ENCODE peak calls at places on chromosomes 1 and 21, in ten cellular contexts. One of them, this sample, is unnamed.

GRCh38 chr1:59272507-59272906 is 24.4 kb upstream of the FGGY start:
- DNase-seq in activated CD4-positive, CD25-positive, alpha-beta regulatory T cell treated with anti-CD3 and anti-CD28 coated beads, Interleukin-2, amount 50 U/mL, for 16 hours: no peak
- DNase-seq in nephron progenitor cell: no peak
- DNase-seq in A549: no peak
- DNase-seq in chondrocyte: no peak
- DNase-seq in cardiac fibroblast: peak
- DNase-seq in Right ventricle myocardium superior: no peak
- DNase-seq in HCEC 1CT: peak
- DNase-seq in astrocyte of the spinal cord: peak
- DNase-seq in OCI-LY7: no peak
- DNase-seq in this sample: no peak

GRCh38 chr21:35578831-35579470 is 481.4 kb downstream of the SETD4 start:
- DNase-seq in activated CD4-positive, CD25-positive, alpha-beta regulatory T cell treated with anti-CD3 and anti-CD28 coated beads, Interleukin-2, amount 50 U/mL, for 16 hours: no peak
- DNase-seq in nephron progenitor cell: no peak
- DNase-seq in A549: no peak
- DNase-seq in chondrocyte: no peak
- DNase-seq in cardiac fibroblast: peak
- DNase-seq in Right ventricle myocardium superior: no peak
- DNase-seq in HCEC 1CT: peak
- DNase-seq in astrocyte of the spinal cord: peak
- DNase-seq in OCI-LY7: no peak
- DNase-seq in this sample: no peak

GRCh38 chr1:242349636-242350035 is 174.9 kb downstream of the PLD5 start:
- DNase-seq in activated CD4-positive, CD25-positive, alpha-beta regulatory T cell treated with anti-CD3 and anti-CD28 coated beads, Interleukin-2, amount 50 U/mL, for 16 hours: no peak
- DNase-seq in nephron progenitor cell: no peak
- DNase-seq in A549: no peak
- DNase-seq in chondrocyte: no peak
- DNase-seq in cardiac fibroblast: no peak
- DNase-seq in Right ventricle myocardium superior: no peak
- DNase-seq in HCEC 1CT: no peak
- DNase-seq in astrocyte of the spinal cord: no peak
- DNase-seq in OCI-LY7: no peak
- DNase-seq in this sample: no peak

GRCh38 chr21:41327753-41328152 is 11.2 kb downstream of the FAM3B start:
- DNase-seq in activated CD4-positive, CD25-positive, alpha-beta regulatory T cell treated with anti-CD3 and anti-CD28 coated beads, Interleukin-2, amount 50 U/mL, for 16 hours: no peak
- DNase-seq in nephron progenitor cell: no peak
- DNase-seq in A549: no peak
- DNase-seq in chondrocyte: no peak
- DNase-seq in cardiac fibroblast: no peak
- DNase-seq in Right ventricle myocardium superior: no peak
- DNase-seq in HCEC 1CT: no peak
- DNase-seq in astrocyte of the spinal cord: no peak
- DNase-seq in OCI-LY7: no peak
- DNase-seq in this sample: no peak

GRCh38 chr1:37765937-37766664 is 1.2 kb upstream of the EPHA10 start:
- DNase-seq in activated CD4-positive, CD25-positive, alpha-beta regulatory T cell treated with anti-CD3 and anti-CD28 coated beads, Interleukin-2, amount 50 U/mL, for 16 hours: no peak
- DNase-seq in nephron progenitor cell: no peak
- DNase-seq in A549: no peak
- DNase-seq in chondrocyte: no peak
- DNase-seq in cardiac fibroblast: no peak
- DNase-seq in Right ventricle myocardium superior: no peak
- DNase-seq in HCEC 1CT: no peak
- DNase-seq in astrocyte of the spinal cord: no peak
- DNase-seq in OCI-LY7: peak
- DNase-seq in this sample: no peak

GRCh38 chr1:150109567-150109966 is 40.1 kb upstream of the PLEKHO1 start:
- DNase-seq in activated CD4-positive, CD25-positive, alpha-beta regulatory T cell treated with anti-CD3 and anti-CD28 coated beads, Interleukin-2, amount 50 U/mL, for 16 hours: no peak
- DNase-seq in nephron progenitor cell: no peak
- DNase-seq in A549: no peak
- DNase-seq in chondrocyte: no peak
- DNase-seq in cardiac fibroblast: no peak
- DNase-seq in Right ventricle myocardium superior: no peak
- DNase-seq in HCEC 1CT: no peak
- DNase-seq in astrocyte of the spinal cord: no peak
- DNase-seq in OCI-LY7: no peak
- DNase-seq in this sample: no peak

GRCh38 chr1:117606608-117607261 is 887 bp downstream of the TENT5C start:
- DNase-seq in activated CD4-positive, CD25-positive, alpha-beta regulatory T cell treated with anti-CD3 and anti-CD28 coated beads, Interleukin-2, amount 50 U/mL, for 16 hours: peak
- DNase-seq in nephron progenitor cell: peak
- DNase-seq in A549: no peak
- DNase-seq in chondrocyte: no peak
- DNase-seq in cardiac fibroblast: peak
- DNase-seq in Right ventricle myocardium superior: peak
- DNase-seq in HCEC 1CT: peak
- DNase-seq in astrocyte of the spinal cord: peak
- DNase-seq in OCI-LY7: peak
- DNase-seq in this sample: peak

GRCh38 chr1:1403543-1404112 is 3.5 kb downstream of the MRPL20 start:
- DNase-seq in activated CD4-positive, CD25-positive, alpha-beta regulatory T cell treated with anti-CD3 and anti-CD28 coated beads, Interleukin-2, amount 50 U/mL, for 16 hours: no peak
- DNase-seq in nephron progenitor cell: no peak
- DNase-seq in A549: no peak
- DNase-seq in chondrocyte: no peak
- DNase-seq in cardiac fibroblast: no peak
- DNase-seq in Right ventricle myocardium superior: no peak
- DNase-seq in HCEC 1CT: no peak
- DNase-seq in astrocyte of the spinal cord: no peak
- DNase-seq in OCI-LY7: no peak
- DNase-seq in this sample: no peak

GRCh38 chr1:163538682-163539081 is 216.9 kb downstream of the NUF2 start:
- DNase-seq in activated CD4-positive, CD25-positive, alpha-beta regulatory T cell treated with anti-CD3 and anti-CD28 coated beads, Interleukin-2, amount 50 U/mL, for 16 hours: no peak
- DNase-seq in nephron progenitor cell: no peak
- DNase-seq in A549: no peak
- DNase-seq in chondrocyte: no peak
- DNase-seq in cardiac fibroblast: no peak
- DNase-seq in Right ventricle myocardium superior: no peak
- DNase-seq in HCEC 1CT: no peak
- DNase-seq in astrocyte of the spinal cord: no peak
- DNase-seq in OCI-LY7: no peak
- DNase-seq in this sample: no peak

GRCh38 chr1:53066433-53066832 is 4.4 kb downstream of the PODN start:
- DNase-seq in activated CD4-positive, CD25-positive, alpha-beta regulatory T cell treated with anti-CD3 and anti-CD28 coated beads, Interleukin-2, amount 50 U/mL, for 16 hours: no peak
- DNase-seq in nephron progenitor cell: no peak
- DNase-seq in A549: no peak
- DNase-seq in chondrocyte: peak
- DNase-seq in cardiac fibroblast: no peak
- DNase-seq in Right ventricle myocardium superior: peak
- DNase-seq in HCEC 1CT: no peak
- DNase-seq in astrocyte of the spinal cord: no peak
- DNase-seq in OCI-LY7: no peak
- DNase-seq in this sample: no peak

GRCh38 chr21:24255591-24255990 is 1351.7 kb downstream of the MRPL39 start:
- DNase-seq in activated CD4-positive, CD25-positive, alpha-beta regulatory T cell treated with anti-CD3 and anti-CD28 coated beads, Interleukin-2, amount 50 U/mL, for 16 hours: no peak
- DNase-seq in nephron progenitor cell: no peak
- DNase-seq in A549: no peak
- DNase-seq in chondrocyte: no peak
- DNase-seq in cardiac fibroblast: no peak
- DNase-seq in Right ventricle myocardium superior: no peak
- DNase-seq in HCEC 1CT: no peak
- DNase-seq in astrocyte of the spinal cord: no peak
- DNase-seq in OCI-LY7: no peak
- DNase-seq in this sample: no peak

GRCh38 chr1:164961714-164962113 is 394.8 kb downstream of the LMX1A start:
- DNase-seq in activated CD4-positive, CD25-positive, alpha-beta regulatory T cell treated with anti-CD3 and anti-CD28 coated beads, Interleukin-2, amount 50 U/mL, for 16 hours: no peak
- DNase-seq in nephron progenitor cell: no peak
- DNase-seq in A549: no peak
- DNase-seq in chondrocyte: no peak
- DNase-seq in cardiac fibroblast: no peak
- DNase-seq in Right ventricle myocardium superior: no peak
- DNase-seq in HCEC 1CT: no peak
- DNase-seq in astrocyte of the spinal cord: no peak
- DNase-seq in OCI-LY7: no peak
- DNase-seq in this sample: no peak

GRCh38 chr1:93180723-93181613 is at the start of gene CCDC18:
- DNase-seq in activated CD4-positive, CD25-positive, alpha-beta regulatory T cell treated with anti-CD3 and anti-CD28 coated beads, Interleukin-2, amount 50 U/mL, for 16 hours: peak
- DNase-seq in nephron progenitor cell: no peak
- DNase-seq in A549: no peak
- DNase-seq in chondrocyte: no peak
- DNase-seq in cardiac fibroblast: peak
- DNase-seq in Right ventricle myocardium superior: no peak
- DNase-seq in HCEC 1CT: peak
- DNase-seq in astrocyte of the spinal cord: no peak
- DNase-seq in OCI-LY7: peak
- DNase-seq in this sample: peak

GRCh38 chr1:109266965-109267364 is 16.0 kb downstream of the PSRC1 start:
- DNase-seq in activated CD4-positive, CD25-positive, alpha-beta regulatory T cell treated with anti-CD3 and anti-CD28 coated beads, Interleukin-2, amount 50 U/mL, for 16 hours: no peak
- DNase-seq in nephron progenitor cell: no peak
- DNase-seq in A549: no peak
- DNase-seq in chondrocyte: no peak
- DNase-seq in cardiac fibroblast: peak
- DNase-seq in Right ventricle myocardium superior: no peak
- DNase-seq in HCEC 1CT: peak
- DNase-seq in astrocyte of the spinal cord: peak
- DNase-seq in OCI-LY7: no peak
- DNase-seq in this sample: no peak

GRCh38 chr1:226638608-226639007 is 90.0 kb downstream of the STUM start:
- DNase-seq in activated CD4-positive, CD25-positive, alpha-beta regulatory T cell treated with anti-CD3 and anti-CD28 coated beads, Interleukin-2, amount 50 U/mL, for 16 hours: no peak
- DNase-seq in nephron progenitor cell: no peak
- DNase-seq in A549: no peak
- DNase-seq in chondrocyte: peak
- DNase-seq in cardiac fibroblast: no peak
- DNase-seq in Right ventricle myocardium superior: peak
- DNase-seq in HCEC 1CT: no peak
- DNase-seq in astrocyte of the spinal cord: no peak
- DNase-seq in OCI-LY7: no peak
- DNase-seq in this sample: no peak

GRCh38 chr1:230855886-230856285 is 12.4 kb downstream of the C1orf198 start:
- DNase-seq in activated CD4-positive, CD25-positive, alpha-beta regulatory T cell treated with anti-CD3 and anti-CD28 coated beads, Interleukin-2, amount 50 U/mL, for 16 hours: no peak
- DNase-seq in nephron progenitor cell: no peak
- DNase-seq in A549: no peak
- DNase-seq in chondrocyte: no peak
- DNase-seq in cardiac fibroblast: peak
- DNase-seq in Right ventricle myocardium superior: no peak
- DNase-seq in HCEC 1CT: no peak
- DNase-seq in astrocyte of the spinal cord: peak
- DNase-seq in OCI-LY7: no peak
- DNase-seq in this sample: no peak

GRCh38 chr1:184254849-184255248 is 132.0 kb upstream of the C1orf21 start:
- DNase-seq in activated CD4-positive, CD25-positive, alpha-beta regulatory T cell treated with anti-CD3 and anti-CD28 coated beads, Interleukin-2, amount 50 U/mL, for 16 hours: no peak
- DNase-seq in nephron progenitor cell: no peak
- DNase-seq in A549: no peak
- DNase-seq in chondrocyte: no peak
- DNase-seq in cardiac fibroblast: no peak
- DNase-seq in Right ventricle myocardium superior: no peak
- DNase-seq in HCEC 1CT: no peak
- DNase-seq in astrocyte of the spinal cord: no peak
- DNase-seq in OCI-LY7: no peak
- DNase-seq in this sample: no peak

GRCh38 chr1:235663628-235664027 is 14.0 kb upstream of the GNG4 start:
- DNase-seq in activated CD4-positive, CD25-positive, alpha-beta regulatory T cell treated with anti-CD3 and anti-CD28 coated beads, Interleukin-2, amount 50 U/mL, for 16 hours: no peak
- DNase-seq in nephron progenitor cell: no peak
- DNase-seq in A549: no peak
- DNase-seq in chondrocyte: no peak
- DNase-seq in cardiac fibroblast: no peak
- DNase-seq in Right ventricle myocardium superior: no peak
- DNase-seq in HCEC 1CT: no peak
- DNase-seq in astrocyte of the spinal cord: no peak
- DNase-seq in OCI-LY7: no peak
- DNase-seq in this sample: no peak

GRCh38 chr1:164786980-164787833 is 228.2 kb downstream of the PBX1 start:
- DNase-seq in activated CD4-positive, CD25-positive, alpha-beta regulatory T cell treated with anti-CD3 and anti-CD28 coated beads, Interleukin-2, amount 50 U/mL, for 16 hours: peak
- DNase-seq in nephron progenitor cell: peak
- DNase-seq in A549: peak
- DNase-seq in chondrocyte: no peak
- DNase-seq in cardiac fibroblast: peak
- DNase-seq in Right ventricle myocardium superior: peak
- DNase-seq in HCEC 1CT: peak
- DNase-seq in astrocyte of the spinal cord: peak
- DNase-seq in OCI-LY7: peak
- DNase-seq in this sample: peak

GRCh38 chr1:8776104-8776503 is 41.3 kb downstream of the RERE start:
- DNase-seq in activated CD4-positive, CD25-positive, alpha-beta regulatory T cell treated with anti-CD3 and anti-CD28 coated beads, Interleukin-2, amount 50 U/mL, for 16 hours: no peak
- DNase-seq in nephron progenitor cell: no peak
- DNase-seq in A549: no peak
- DNase-seq in chondrocyte: no peak
- DNase-seq in cardiac fibroblast: no peak
- DNase-seq in Right ventricle myocardium superior: no peak
- DNase-seq in HCEC 1CT: no peak
- DNase-seq in astrocyte of the spinal cord: no peak
- DNase-seq in OCI-LY7: no peak
- DNase-seq in this sample: no peak

GRCh38 chr21:17045214-17045835 is 467.5 kb upstream of the CXADR start:
- DNase-seq in activated CD4-positive, CD25-positive, alpha-beta regulatory T cell treated with anti-CD3 and anti-CD28 coated beads, Interleukin-2, amount 50 U/mL, for 16 hours: no peak
- DNase-seq in nephron progenitor cell: no peak
- DNase-seq in A549: no peak
- DNase-seq in chondrocyte: no peak
- DNase-seq in cardiac fibroblast: peak
- DNase-seq in Right ventricle myocardium superior: no peak
- DNase-seq in HCEC 1CT: peak
- DNase-seq in astrocyte of the spinal cord: peak
- DNase-seq in OCI-LY7: peak
- DNase-seq in this sample: no peak

GRCh38 chr1:25766721-25767436 is 33.1 kb upstream of the SELENON start:
- DNase-seq in activated CD4-positive, CD25-positive, alpha-beta regulatory T cell treated with anti-CD3 and anti-CD28 coated beads, Interleukin-2, amount 50 U/mL, for 16 hours: no peak
- DNase-seq in nephron progenitor cell: no peak
- DNase-seq in A549: no peak
- DNase-seq in chondrocyte: no peak
- DNase-seq in cardiac fibroblast: no peak
- DNase-seq in Right ventricle myocardium superior: no peak
- DNase-seq in HCEC 1CT: no peak
- DNase-seq in astrocyte of the spinal cord: no peak
- DNase-seq in OCI-LY7: no peak
- DNase-seq in this sample: no peak

GRCh38 chr1:109214695-109215623 is 1.2 kb downstream of the SARS1 start:
- DNase-seq in activated CD4-positive, CD25-positive, alpha-beta regulatory T cell treated with anti-CD3 and anti-CD28 coated beads, Interleukin-2, amount 50 U/mL, for 16 hours: peak
- DNase-seq in nephron progenitor cell: no peak
- DNase-seq in A549: peak
- DNase-seq in chondrocyte: no peak
- DNase-seq in cardiac fibroblast: peak
- DNase-seq in Right ventricle myocardium superior: no peak
- DNase-seq in HCEC 1CT: peak
- DNase-seq in astrocyte of the spinal cord: peak
- DNase-seq in OCI-LY7: peak
- DNase-seq in this sample: no peak

GRCh38 chr1:2528966-2529750 is 905 bp downstream of the HES5 start:
- DNase-seq in activated CD4-positive, CD25-positive, alpha-beta regulatory T cell treated with anti-CD3 and anti-CD28 coated beads, Interleukin-2, amount 50 U/mL, for 16 hours: no peak
- DNase-seq in nephron progenitor cell: peak
- DNase-seq in A549: no peak
- DNase-seq in chondrocyte: no peak
- DNase-seq in cardiac fibroblast: no peak
- DNase-seq in Right ventricle myocardium superior: no peak
- DNase-seq in HCEC 1CT: no peak
- DNase-seq in astrocyte of the spinal cord: peak
- DNase-seq in OCI-LY7: no peak
- DNase-seq in this sample: no peak

GRCh38 chr1:184424171-184424570 is 37.3 kb downstream of the C1orf21 start:
- DNase-seq in activated CD4-positive, CD25-positive, alpha-beta regulatory T cell treated with anti-CD3 and anti-CD28 coated beads, Interleukin-2, amount 50 U/mL, for 16 hours: no peak
- DNase-seq in nephron progenitor cell: no peak
- DNase-seq in A549: no peak
- DNase-seq in chondrocyte: no peak
- DNase-seq in cardiac fibroblast: no peak
- DNase-seq in Right ventricle myocardium superior: no peak
- DNase-seq in HCEC 1CT: no peak
- DNase-seq in astrocyte of the spinal cord: no peak
- DNase-seq in OCI-LY7: no peak
- DNase-seq in this sample: no peak

GRCh38 chr1:225999912-226000337 is 782 bp upstream of the SDE2 start:
- DNase-seq in activated CD4-positive, CD25-positive, alpha-beta regulatory T cell treated with anti-CD3 and anti-CD28 coated beads, Interleukin-2, amount 50 U/mL, for 16 hours: peak
- DNase-seq in nephron progenitor cell: no peak
- DNase-seq in A549: no peak
- DNase-seq in chondrocyte: no peak
- DNase-seq in cardiac fibroblast: peak
- DNase-seq in Right ventricle myocardium superior: no peak
- DNase-seq in HCEC 1CT: no peak
- DNase-seq in astrocyte of the spinal cord: peak
- DNase-seq in OCI-LY7: peak
- DNase-seq in this sample: no peak

This sample was measured in activated naive CD4-positive, alpha-beta T cell.